ENCODE peak calls at places on chromosomes 11 and 22, in six cellular contexts. D is prostate gland, W is right lobe of liver, U is LHCN-M2, I is EH, S is left cardiac atrium. C is an unnamed sample.
A peak's percentile ranks its signal among the peaks of the same experiment; 100 is the strongest.

GRCh38 chr11:9565822-9566560 is 7.5 kb upstream of the WEE1 start:
- DNase-seq in W (peak; percentile 28), I (peak; percentile 100), U (peak; percentile 100), D (peak; percentile 63), S (peak; percentile 48), C (peak; percentile 86)

GRCh38 chr11:126628450-126628789 is 272.9 kb downstream of the ST3GAL4 start:
- DNase-seq in I (no peak), S (no peak), W (no peak), D (no peak), U (no peak), C (no peak)

GRCh38 chr11:45083544-45084087 is 62.8 kb upstream of the PRDM11 start:
- DNase-seq in I (no peak), D (no peak), U (no peak), W (peak; percentile 43), S (no peak), C (no peak)

GRCh38 chr11:64000026-64000739 is 13.9 kb downstream of the OTUB1 start:
- DNase-seq in S (peak; percentile 79), I (peak; percentile 72), W (peak; percentile 74), D (peak; percentile 55), U (no peak), C (peak; percentile 87)

GRCh38 chr22:31248138-31248745 is 36.1 kb downstream of the LIMK2 start:
- DNase-seq in W (no peak), D (peak; percentile 96), U (peak; percentile 92), S (peak; percentile 79), I (peak; percentile 96), C (peak; percentile 90)

GRCh38 chr11:123065634-123066033 is 3.7 kb upstream of the HSPA8 start:
- DNase-seq in W (no peak), I (peak; percentile 34), D (no peak), S (no peak), U (no peak), C (no peak)

GRCh38 chr22:33542153-33542552 is 378.1 kb downstream of the LARGE1 start:
- DNase-seq in I (peak; percentile 16), U (no peak), S (peak; percentile 35), D (no peak), W (no peak), C (no peak)

GRCh38 chr22:17578129-17578754 is 14.9 kb downstream of the SLC25A18 start:
- DNase-seq in S (peak; percentile 85), I (peak; percentile 56), U (peak; percentile 46), W (peak; percentile 76), D (peak; percentile 74), C (peak; percentile 92)

GRCh38 chr11:92685049-92685448 is 284.4 kb upstream of the MTNR1B start:
- DNase-seq in W (no peak), I (no peak), U (no peak), S (no peak), D (no peak), C (no peak)

GRCh38 chr22:46066691-46067090 is 83.6 kb upstream of the PPARA start:
- DNase-seq in S (peak; percentile 18), U (peak; percentile 78), W (peak; percentile 10), D (peak; percentile 45), I (peak; percentile 33), C (peak; percentile 63)

GRCh38 chr22:29842740-29843139 is 4.7 kb upstream of the ASCC2 start:
- DNase-seq in W (no peak), D (no peak), U (peak; percentile 97), S (no peak), I (peak; percentile 83), C (no peak)

GRCh38 chr11:113771964-113772363 is 1.5 kb downstream of the ZW10 start:
- DNase-seq in W (no peak), S (no peak), I (no peak), U (no peak), D (no peak), C (no peak)

GRCh38 chr11:61447601-61448551 is 18.0 kb downstream of the SDHAF2 start:
- DNase-seq in I (no peak), S (no peak), D (no peak), W (no peak), U (peak; percentile 33), C (peak; percentile 78)

GRCh38 chr11:114796954-114797721 is 118.8 kb downstream of the NXPE2 start:
- DNase-seq in I (no peak), U (no peak), S (no peak), W (no peak), D (no peak), C (no peak)

C was measured in sigmoid colon.